ENCODE peak calls at places on chromosomes 3 and 15, in six cellular contexts. G, Z, I, Q, J and W are unnamed samples.

GRCh38 chr3:134666885-134667284 is 16.1 kb upstream of the KY start:
- DNase-seq in G (no peak), Z (no peak), I (no peak), Q (no peak), J (no peak), W (no peak)

GRCh38 chr3:44885618-44886017 is 11.2 kb downstream of the TGM4 start:
- DNase-seq in G (no peak), Z (no peak), I (no peak), Q (no peak), J (peak), W (peak)

GRCh38 chr3:134600166-134600670 is 50.6 kb downstream of the KY start:
- DNase-seq in G (no peak), Z (no peak), I (no peak), Q (peak), J (no peak), W (no peak)

GRCh38 chr15:80550910-80551265 is 144.2 kb upstream of the ABHD17C start:
- DNase-seq in G (no peak), Z (no peak), I (no peak), Q (no peak), J (peak), W (no peak)

GRCh38 chr3:125055913-125056705 is at the start of gene HEG1:
- DNase-seq in G (peak), Z (peak), I (peak), Q (peak), J (peak), W (peak)

GRCh38 chr3:32870373-32871091 is 52.7 kb downstream of the TRIM71 start:
- DNase-seq in G (no peak), Z (no peak), I (no peak), Q (no peak), J (no peak), W (no peak)

GRCh38 chr15:88241060-88241459 is 15.5 kb downstream of the NTRK3 start:
- DNase-seq in G (no peak), Z (no peak), I (no peak), Q (no peak), J (no peak), W (no peak)

GRCh38 chr3:147311716-147312115 is 94.6 kb downstream of the ZIC4 start:
- DNase-seq in G (no peak), Z (no peak), I (no peak), Q (no peak), J (no peak), W (no peak)

GRCh38 chr15:99704444-99704838 is 28.8 kb downstream of the LYSMD4 start:
- DNase-seq in G (peak), Z (no peak), I (no peak), Q (peak), J (peak), W (peak)

GRCh38 chr3:107206141-107206540 is 171.1 kb upstream of the CCDC54 start:
- DNase-seq in G (no peak), Z (no peak), I (no peak), Q (peak), J (peak), W (no peak)

GRCh38 chr15:60208708-60209107 is 189.1 kb downstream of the ANXA2 start:
- DNase-seq in G (no peak), Z (no peak), I (no peak), Q (no peak), J (no peak), W (no peak)

GRCh38 chr15:49046113-49046883 is at the start of gene SECISBP2L:
- DNase-seq in G (peak), Z (peak), I (peak), Q (peak), J (peak), W (peak)

GRCh38 chr15:59437473-59437776 is 561 bp upstream of the FAM81A start:
- DNase-seq in G (no peak), Z (peak), I (no peak), Q (no peak), J (no peak), W (no peak)

GRCh38 chr3:127079211-127079610 is 96.3 kb downstream of the PLXNA1 start:
- DNase-seq in G (no peak), Z (no peak), I (no peak), Q (no peak), J (no peak), W (no peak)

GRCh38 chr3:54600441-54601204 is 327.2 kb downstream of the LRTM1 start:
- DNase-seq in G (no peak), Z (no peak), I (no peak), Q (peak), J (no peak), W (no peak)

GRCh38 chr3:138675393-138675792 is 66.8 kb downstream of the FAIM start:
- DNase-seq in G (no peak), Z (no peak), I (no peak), Q (no peak), J (peak), W (no peak)

GRCh38 chr3:145191543-145191942 is 969.4 kb downstream of the PLOD2 start:
- DNase-seq in G (no peak), Z (no peak), I (no peak), Q (no peak), J (no peak), W (no peak)

GRCh38 chr3:39590776-39591175 is 123.3 kb downstream of the MOBP start:
- DNase-seq in G (no peak), Z (no peak), I (no peak), Q (no peak), J (no peak), W (no peak)

GRCh38 chr3:171758109-171758508 is 52.2 kb downstream of the PLD1 start:
- DNase-seq in G (no peak), Z (no peak), I (no peak), Q (no peak), J (no peak), W (no peak)

GRCh38 chr3:71006810-71007785 is 576.4 kb downstream of the FOXP1 start:
- DNase-seq in G (no peak), Z (no peak), I (no peak), Q (peak), J (peak), W (no peak)

GRCh38 chr15:72796515-72797337 is 13.2 kb upstream of the ADPGK start:
- DNase-seq in G (no peak), Z (peak), I (peak), Q (peak), J (peak), W (peak)

GRCh38 chr15:82969353-82969752 is 16.7 kb upstream of the RAMAC start:
- DNase-seq in G (no peak), Z (no peak), I (no peak), Q (no peak), J (no peak), W (no peak)

GRCh38 chr3:153221748-153222162 is 59.7 kb downstream of the RAP2B start:
- DNase-seq in G (peak), Z (no peak), I (peak), Q (no peak), J (peak), W (peak)

GRCh38 chr3:61061092-61061723 is 190.0 kb downstream of the FHIT start:
- DNase-seq in G (no peak), Z (no peak), I (no peak), Q (no peak), J (no peak), W (no peak)

GRCh38 chr3:128590948-128591347 is 59.7 kb downstream of the RPN1 start:
- DNase-seq in G (no peak), Z (no peak), I (no peak), Q (peak), J (no peak), W (no peak)

GRCh38 chr3:33063651-33064051 is 33.3 kb downstream of the GLB1 start:
- DNase-seq in G (peak), Z (no peak), I (peak), Q (no peak), J (no peak), W (peak)

GRCh38 chr3:8996681-8997121 is 33.4 kb upstream of the RAD18 start:
- DNase-seq in G (no peak), Z (peak), I (no peak), Q (peak), J (no peak), W (peak)

GRCh38 chr3:165443664-165444063 is 247.5 kb upstream of the SLITRK3 start:
- DNase-seq in G (no peak), Z (no peak), I (no peak), Q (no peak), J (no peak), W (no peak)

GRCh38 chr3:82080261-82080660 is 318.8 kb upstream of the GBE1 start:
- DNase-seq in G (no peak), Z (no peak), I (no peak), Q (no peak), J (no peak), W (no peak)

GRCh38 chr15:29040367-29040745 is 154.6 kb downstream of the APBA2 start:
- DNase-seq in G (no peak), Z (no peak), I (peak), Q (peak), J (no peak), W (no peak)

GRCh38 chr3:126365351-126366274 is 8.4 kb upstream of the KLF15 start:
- DNase-seq in G (no peak), Z (no peak), I (no peak), Q (no peak), J (no peak), W (no peak)

GRCh38 chr3:115671761-115672455 is 48.6 kb downstream of the GAP43 start:
- DNase-seq in G (no peak), Z (no peak), I (no peak), Q (no peak), J (peak), W (no peak)

GRCh38 chr3:61605589-61606175 is 44.3 kb downstream of the PTPRG start:
- DNase-seq in G (no peak), Z (no peak), I (no peak), Q (no peak), J (no peak), W (no peak)

GRCh38 chr3:106765342-106765741 is 611.9 kb upstream of the CCDC54 start:
- DNase-seq in G (no peak), Z (no peak), I (no peak), Q (no peak), J (no peak), W (peak)

GRCh38 chr15:85639752-85640381 is 154.9 kb downstream of the KLHL25 start:
- DNase-seq in G (no peak), Z (no peak), I (no peak), Q (no peak), J (no peak), W (no peak)

GRCh38 chr3:45642731-45643152 is 46.5 kb upstream of the SACM1L start:
- DNase-seq in G (no peak), Z (no peak), I (no peak), Q (peak), J (no peak), W (no peak)

GRCh38 chr3:196254376-196255283 is 32.9 kb downstream of the PCYT1A start:
- DNase-seq in G (no peak), Z (no peak), I (no peak), Q (no peak), J (no peak), W (no peak)